ENCODE peak calls at places on chromosomes 3 and 15, in five cellular contexts. P, V, D, S and K are unnamed samples.

GRCh38 chr3:194246709-194247349 is 104.3 kb downstream of the CPN2 start:
- DNase-seq in V (no peak), D (no peak), P (no peak), S (no peak), K (no peak)

GRCh38 chr15:60626051-60626450 is 147.1 kb upstream of the ICE2 start:
- DNase-seq in D (no peak), V (no peak), P (no peak), S (no peak), K (no peak)

GRCh38 chr3:66812126-66812525 is 186.0 kb upstream of the KBTBD8 start:
- DNase-seq in D (no peak), S (no peak), V (no peak), P (no peak), K (no peak)

GRCh38 chr15:64869501-64869900 is 27.8 kb downstream of the PLEKHO2 start:
- DNase-seq in V (no peak), P (no peak), D (no peak), S (no peak), K (no peak)

GRCh38 chr3:193016437-193016887 is 98.8 kb upstream of the MB21D2 start:
- DNase-seq in P (peak), V (no peak), D (peak), S (no peak), K (no peak)

GRCh38 chr15:33234019-33234418 is 39.5 kb upstream of the FMN1 start:
- DNase-seq in D (peak), S (no peak), P (no peak), V (peak), K (no peak)

GRCh38 chr3:172391592-172392302 is 56.5 kb downstream of the GHSR start:
- DNase-seq in S (no peak), P (no peak), V (no peak), D (no peak), K (no peak)

GRCh38 chr3:172315401-172316091 is 132.7 kb downstream of the GHSR start:
- DNase-seq in P (no peak), V (no peak), D (no peak), S (no peak), K (no peak)

GRCh38 chr3:42728056-42728455 is 25.5 kb upstream of the HHATL start:
- DNase-seq in S (no peak), D (no peak), V (no peak), P (peak), K (no peak)

GRCh38 chr3:142418926-142419592 is 28.8 kb downstream of the XRN1 start:
- DNase-seq in P (no peak), V (no peak), D (no peak), S (no peak), K (no peak)

GRCh38 chr3:124631727-124632126 is 98.5 kb upstream of the UMPS start:
- DNase-seq in V (no peak), S (no peak), P (no peak), D (no peak), K (no peak)

GRCh38 chr3:119619094-119619493 is 21.4 kb downstream of the PLA1A start:
- DNase-seq in V (no peak), D (no peak), P (no peak), S (no peak), K (no peak)

GRCh38 chr15:40923551-40923950 is 5.6 kb upstream of the DLL4 start:
- DNase-seq in S (no peak), V (no peak), D (no peak), P (no peak), K (no peak)

GRCh38 chr3:38560996-38561717 is 65.0 kb downstream of the EXOG start:
- DNase-seq in V (no peak), P (no peak), D (no peak), S (no peak), K (no peak)

GRCh38 chr3:119219069-119219468 is 21.6 kb downstream of the B4GALT4 start:
- DNase-seq in V (no peak), D (no peak), S (no peak), P (no peak), K (no peak)

GRCh38 chr3:126121632-126122031 is 37.7 kb upstream of the SLC41A3 start:
- DNase-seq in P (no peak), D (no peak), V (no peak), S (no peak), K (no peak)

GRCh38 chr3:73727117-73727802 is 102.5 kb upstream of the PDZRN3 start:
- DNase-seq in D (no peak), V (peak), P (peak), S (no peak), K (no peak)

GRCh38 chr3:112123548-112123947 is 9.5 kb downstream of the GCSAM start:
- DNase-seq in S (no peak), D (no peak), P (no peak), V (no peak), K (no peak)

GRCh38 chr15:70974004-70974832 is 81.6 kb downstream of the LRRC49 start:
- DNase-seq in V (no peak), S (no peak), P (no peak), D (no peak), K (no peak)

GRCh38 chr3:178137206-178137605 is 399.0 kb upstream of the KCNMB2 start:
- DNase-seq in D (no peak), V (no peak), P (no peak), S (no peak), K (no peak)

GRCh38 chr3:42752441-42752840 is 20.6 kb downstream of the CCDC13 start:
- DNase-seq in V (no peak), S (no peak), P (no peak), D (no peak), K (no peak)

GRCh38 chr3:46931631-46932441 is 44.7 kb downstream of the CCDC12 start:
- DNase-seq in D (no peak), S (no peak), P (no peak), V (no peak), K (no peak)

GRCh38 chr15:40087991-40088928 is 20.4 kb downstream of the BMF start:
- DNase-seq in P (peak), V (no peak), S (no peak), D (no peak), K (no peak)

GRCh38 chr15:75815811-75816719 is 27.2 kb upstream of the UBE2Q2 start:
- DNase-seq in P (no peak), S (no peak), D (no peak), V (no peak), K (no peak)

GRCh38 chr3:24474862-24475261 is 19.8 kb downstream of the THRB start:
- DNase-seq in D (no peak), P (no peak), V (no peak), S (no peak), K (no peak)

GRCh38 chr3:45010718-45011355 is 15.3 kb upstream of the CLEC3B start:
- DNase-seq in S (no peak), V (no peak), P (no peak), D (no peak), K (no peak)

GRCh38 chr3:141335531-141336042 is 32.7 kb upstream of the ZBTB38 start:
- DNase-seq in S (no peak), V (no peak), P (no peak), D (no peak), K (no peak)

GRCh38 chr3:190385835-190386688 is 1.9 kb upstream of the CLDN16 start:
- DNase-seq in V (no peak), S (no peak), P (no peak), D (no peak), K (no peak)

GRCh38 chr3:8441969-8442559 is 59.6 kb upstream of the LMCD1 start:
- DNase-seq in V (peak), S (no peak), D (peak), P (no peak), K (no peak)

GRCh38 chr3:188546835-188547670 is 393.1 kb downstream of the LPP start:
- DNase-seq in V (no peak), D (no peak), P (no peak), S (no peak), K (no peak)

GRCh38 chr15:80204231-80204630 is 47.8 kb downstream of the CTXND1 start:
- DNase-seq in P (no peak), D (no peak), S (no peak), V (no peak), K (no peak)

GRCh38 chr15:97504031-97504430 is 456.5 kb upstream of the ARRDC4 start:
- DNase-seq in D (no peak), S (no peak), P (no peak), V (no peak), K (no peak)

GRCh38 chr3:188948658-188949400 is 222.9 kb upstream of the TPRG1 start:
- DNase-seq in S (peak), V (no peak), D (no peak), P (peak), K (no peak)

GRCh38 chr3:78701537-78701936 is 1066.3 kb downstream of the ROBO1 start:
- DNase-seq in D (no peak), S (no peak), P (no peak), V (no peak), K (no peak)

GRCh38 chr15:55970286-55970685 is 23.1 kb downstream of the NEDD4 start:
- DNase-seq in V (no peak), P (no peak), D (no peak), S (no peak), K (no peak)

GRCh38 chr15:63340353-63340752 is 41.3 kb downstream of the CA12 start:
- DNase-seq in S (no peak), V (no peak), D (no peak), P (no peak), K (no peak)